ENCODE peak calls at places on chromosomes 5 and 9, in seven cellular contexts. M is GOT3; T is body of pancreas; J is ELF-1; N is NCI-H1694; P is heart right ventricle; D is stimulated activated CD8-positive, alpha-beta memory T cell treated with anti-CD3 and anti-CD28 coated beads, Interleukin-12 subunit alpha, Interleukin-12 subunit beta, amount 100 ng/mL, for 1 hour. O is an unnamed sample.

GRCh38 chr9:2623046-2623865 is 1.7 kb downstream of the VLDLR start:
- DNase-seq in M (no peak), T (peak; percentile 81), J (peak; percentile 76), N (no peak), P (peak; percentile 67), D (no peak), O (peak; percentile 42)

GRCh38 chr5:123209163-123210013 is 120.3 kb downstream of the PRDM6 start:
- DNase-seq in M (no peak), T (no peak), J (peak; percentile 29), N (no peak), P (no peak), D (no peak), O (no peak)

GRCh38 chr9:16213781-16214515 is 656.5 kb downstream of the BNC2 start:
- DNase-seq in M (no peak), T (peak; percentile 43), J (no peak), N (no peak), P (peak; percentile 82), D (no peak), O (peak; percentile 81)

GRCh38 chr9:101858026-101858425 is 119.6 kb upstream of the GRIN3A start:
- DNase-seq in M (no peak), T (no peak), J (no peak), N (no peak), P (no peak), D (no peak), O (no peak)

GRCh38 chr5:55418994-55419991 is 111.5 kb downstream of the MTREX start:
- DNase-seq in M (no peak), T (no peak), J (no peak), N (no peak), P (no peak), D (no peak), O (no peak)

GRCh38 chr5:138334867-138335447 is 3.1 kb upstream of the FAM53C start:
- DNase-seq in M (no peak), T (no peak), J (no peak), N (no peak), P (no peak), D (no peak), O (no peak)

GRCh38 chr9:101457003-101457402 is 21.4 kb upstream of the ALDOB start:
- DNase-seq in M (no peak), T (no peak), J (peak; percentile 48), N (no peak), P (no peak), D (no peak), O (no peak)

GRCh38 chr5:113164016-113164415 is 187.4 kb downstream of the DCP2 start:
- DNase-seq in M (no peak), T (no peak), J (no peak), N (no peak), P (no peak), D (no peak), O (no peak)